ENCODE peak calls at places on chromosomes 4 and X, in seven cellular contexts. One of them, this sample, is unnamed.

GRCh38 chr4:139779653-139780052 is 114.0 kb downstream of the MGST2 start:
- DNase-seq in CD4-positive, alpha-beta memory T cell: no peak
- DNase-seq in LoVo: no peak
- DNase-seq in H9: no peak
- DNase-seq in HTR-8/SVneo: no peak
- DNase-seq in GM12878: no peak
- DNase-seq in left colon: no peak
- DNase-seq in this sample: no peak

GRCh38 chr4:86498560-86499166 is 95.5 kb upstream of the PTPN13 start:
- DNase-seq in CD4-positive, alpha-beta memory T cell: peak; percentile 26
- DNase-seq in LoVo: peak; percentile 78
- DNase-seq in H9: no peak
- DNase-seq in HTR-8/SVneo: no peak
- DNase-seq in GM12878: no peak
- DNase-seq in left colon: no peak
- DNase-seq in this sample: peak; percentile 20

GRCh38 chr4:147620315-147620714 is 3.1 kb downstream of the TMEM184C start:
- DNase-seq in CD4-positive, alpha-beta memory T cell: no peak
- DNase-seq in LoVo: no peak
- DNase-seq in H9: no peak
- DNase-seq in HTR-8/SVneo: no peak
- DNase-seq in GM12878: no peak
- DNase-seq in left colon: no peak
- DNase-seq in this sample: no peak

GRCh38 chrX:106585478-106585877 is 26.3 kb upstream of the RADX start:
- DNase-seq in CD4-positive, alpha-beta memory T cell: no peak
- DNase-seq in LoVo: no peak
- DNase-seq in H9: no peak
- DNase-seq in HTR-8/SVneo: no peak
- DNase-seq in GM12878: no peak
- DNase-seq in left colon: no peak
- DNase-seq in this sample: no peak

GRCh38 chrX:151801980-151802379 is 67.4 kb downstream of the CNGA2 start:
- DNase-seq in CD4-positive, alpha-beta memory T cell: no peak
- DNase-seq in LoVo: peak; percentile 3
- DNase-seq in H9: no peak
- DNase-seq in HTR-8/SVneo: no peak
- DNase-seq in GM12878: no peak
- DNase-seq in left colon: no peak
- DNase-seq in this sample: no peak

GRCh38 chr4:73885570-73886230 is 16.5 kb downstream of the CXCL1 start:
- DNase-seq in CD4-positive, alpha-beta memory T cell: no peak
- DNase-seq in LoVo: peak; percentile 72
- DNase-seq in H9: no peak
- DNase-seq in HTR-8/SVneo: no peak
- DNase-seq in GM12878: no peak
- DNase-seq in left colon: no peak
- DNase-seq in this sample: no peak

GRCh38 chr4:5839751-5840674 is 52.9 kb downstream of the CRMP1 start:
- DNase-seq in CD4-positive, alpha-beta memory T cell: no peak
- DNase-seq in LoVo: no peak
- DNase-seq in H9: no peak
- DNase-seq in HTR-8/SVneo: no peak
- DNase-seq in GM12878: no peak
- DNase-seq in left colon: peak; percentile 18
- DNase-seq in this sample: no peak

GRCh38 chr4:140244328-140244727 is 90.3 kb upstream of the MAML3 start:
- DNase-seq in CD4-positive, alpha-beta memory T cell: no peak
- DNase-seq in LoVo: no peak
- DNase-seq in H9: no peak
- DNase-seq in HTR-8/SVneo: no peak
- DNase-seq in GM12878: no peak
- DNase-seq in left colon: no peak
- DNase-seq in this sample: no peak

GRCh38 chrX:50471390-50471789 is 765 bp upstream of the DGKK start:
- DNase-seq in CD4-positive, alpha-beta memory T cell: no peak
- DNase-seq in LoVo: no peak
- DNase-seq in H9: peak; percentile 30
- DNase-seq in HTR-8/SVneo: no peak
- DNase-seq in GM12878: no peak
- DNase-seq in left colon: no peak
- DNase-seq in this sample: no peak

GRCh38 chr4:150224896-150225591 is 146.8 kb downstream of the DCLK2 start:
- DNase-seq in CD4-positive, alpha-beta memory T cell: no peak
- DNase-seq in LoVo: no peak
- DNase-seq in H9: no peak
- DNase-seq in HTR-8/SVneo: no peak
- DNase-seq in GM12878: no peak
- DNase-seq in left colon: no peak
- DNase-seq in this sample: no peak